ENCODE peak calls at places on chromosomes 16 and 17, in four cellular contexts. One of them, this sample, is unnamed.
A peak's percentile ranks its signal among the peaks of the same experiment; 100 is the strongest.

GRCh38 chr17:2025622-2026309 is 632 bp upstream of the RTN4RL1 start:
- DNase-seq in Right ventricle myocardium superior: peak; percentile 85
- DNase-seq in AG10803: peak; percentile 55
- DNase-seq in HuH-7.5: peak; percentile 89
- DNase-seq in this sample: peak; percentile 80

GRCh38 chr17:47286198-47286914 is 32.7 kb downstream of the ITGB3 start:
- DNase-seq in Right ventricle myocardium superior: no peak
- DNase-seq in AG10803: peak; percentile 52
- DNase-seq in HuH-7.5: no peak
- DNase-seq in this sample: peak; percentile 47

GRCh38 chr16:86300746-86301480 is 209.4 kb upstream of the FOXF1 start:
- DNase-seq in Right ventricle myocardium superior: no peak
- DNase-seq in AG10803: peak; percentile 22
- DNase-seq in HuH-7.5: no peak
- DNase-seq in this sample: no peak

GRCh38 chr16:23801387-23801786 is 34.4 kb upstream of the PRKCB start:
- DNase-seq in Right ventricle myocardium superior: peak; percentile 82
- DNase-seq in AG10803: peak; percentile 63
- DNase-seq in HuH-7.5: peak; percentile 21
- DNase-seq in this sample: peak; percentile 64

GRCh38 chr16:71676236-71676635 is 48.3 kb downstream of the PHLPP2 start:
- DNase-seq in Right ventricle myocardium superior: no peak
- DNase-seq in AG10803: no peak
- DNase-seq in HuH-7.5: no peak
- DNase-seq in this sample: peak; percentile 95

GRCh38 chr16:77843412-77843811 is 55.0 kb downstream of the VAT1L start:
- DNase-seq in Right ventricle myocardium superior: no peak
- DNase-seq in AG10803: peak; percentile 19
- DNase-seq in HuH-7.5: no peak
- DNase-seq in this sample: no peak

GRCh38 chr17:30379303-30380105 is 777 bp downstream of the CPD start:
- DNase-seq in Right ventricle myocardium superior: peak; percentile 50
- DNase-seq in AG10803: no peak
- DNase-seq in HuH-7.5: peak; percentile 36
- DNase-seq in this sample: no peak

GRCh38 chr16:19749571-19750080 is 31.6 kb downstream of the IQCK start:
- DNase-seq in Right ventricle myocardium superior: no peak
- DNase-seq in AG10803: no peak
- DNase-seq in HuH-7.5: no peak
- DNase-seq in this sample: no peak

GRCh38 chr16:11452746-11453344 is 107.6 kb downstream of the RMI2 start:
- DNase-seq in Right ventricle myocardium superior: no peak
- DNase-seq in AG10803: no peak
- DNase-seq in HuH-7.5: no peak
- DNase-seq in this sample: no peak

GRCh38 chr17:81453712-81454111 is 58.5 kb downstream of the BAHCC1 start:
- DNase-seq in Right ventricle myocardium superior: no peak
- DNase-seq in AG10803: no peak
- DNase-seq in HuH-7.5: no peak
- DNase-seq in this sample: no peak

GRCh38 chr17:27481327-27481726 is 25.1 kb downstream of the KSR1 start:
- DNase-seq in Right ventricle myocardium superior: no peak
- DNase-seq in AG10803: no peak
- DNase-seq in HuH-7.5: no peak
- DNase-seq in this sample: no peak

GRCh38 chr17:5123343-5124124 is 7.7 kb downstream of the USP6 start:
- DNase-seq in Right ventricle myocardium superior: no peak
- DNase-seq in AG10803: no peak
- DNase-seq in HuH-7.5: no peak
- DNase-seq in this sample: no peak

GRCh38 chr17:81831563-81831956 is 1.5 kb downstream of the MCRIP1 start:
- DNase-seq in Right ventricle myocardium superior: no peak
- DNase-seq in AG10803: no peak
- DNase-seq in HuH-7.5: no peak
- DNase-seq in this sample: peak; percentile 66

GRCh38 chr16:65414284-65414984 is 292.6 kb upstream of the CDH11 start:
- DNase-seq in Right ventricle myocardium superior: no peak
- DNase-seq in AG10803: peak; percentile 87
- DNase-seq in HuH-7.5: no peak
- DNase-seq in this sample: peak; percentile 84

GRCh38 chr17:29179232-29180036 is 764 bp downstream of the MYO18A start:
- DNase-seq in Right ventricle myocardium superior: no peak
- DNase-seq in AG10803: no peak
- DNase-seq in HuH-7.5: peak; percentile 91
- DNase-seq in this sample: peak; percentile 56

GRCh38 chr16:28529124-28529523 is 9.7 kb downstream of the NUPR1 start:
- DNase-seq in Right ventricle myocardium superior: no peak
- DNase-seq in AG10803: no peak
- DNase-seq in HuH-7.5: no peak
- DNase-seq in this sample: no peak

GRCh38 chr17:74746376-74746775 is 2.1 kb upstream of the NHERF1 start:
- DNase-seq in Right ventricle myocardium superior: no peak
- DNase-seq in AG10803: no peak
- DNase-seq in HuH-7.5: no peak
- DNase-seq in this sample: no peak

GRCh38 chr17:2602597-2603017 is 9.2 kb downstream of the PAFAH1B1 start:
- DNase-seq in Right ventricle myocardium superior: no peak
- DNase-seq in AG10803: no peak
- DNase-seq in HuH-7.5: no peak
- DNase-seq in this sample: no peak

GRCh38 chr17:50169121-50169764 is 3.4 kb downstream of the SGCA start:
- DNase-seq in Right ventricle myocardium superior: peak; percentile 63
- DNase-seq in AG10803: peak; percentile 79
- DNase-seq in HuH-7.5: no peak
- DNase-seq in this sample: peak; percentile 64

GRCh38 chr17:29250666-29251065 is 4.0 kb downstream of the CRYBA1 start:
- DNase-seq in Right ventricle myocardium superior: no peak
- DNase-seq in AG10803: peak; percentile 71
- DNase-seq in HuH-7.5: no peak
- DNase-seq in this sample: no peak

This sample was measured in myocyte.